ENCODE peak calls at places on chromosomes 7 and 10, in eight cellular contexts. O, B, K, W, N, I, T and L are unnamed samples.
A peak's percentile ranks its signal among the peaks of the same experiment; 100 is the strongest.

GRCh38 chr10:23421397-23421796 is 17.5 kb upstream of the OTUD1 start:
- DNase-seq in O (no peak), B (no peak), K (no peak), W (no peak), N (no peak), I (no peak), T (no peak), L (no peak)

GRCh38 chr10:133082685-133083421 is 4.9 kb upstream of the ADGRA1 start:
- DNase-seq in O (no peak), B (no peak), K (no peak), W (no peak), N (no peak), I (no peak), T (peak; percentile 76), L (no peak)

GRCh38 chr7:157276731-157277562 is 59.9 kb upstream of the DNAJB6 start:
- DNase-seq in O (no peak), B (no peak), K (no peak), W (no peak), N (no peak), I (peak; percentile 51), T (peak; percentile 69), L (no peak)

GRCh38 chr10:68135362-68135761 is 26.1 kb downstream of the MYPN start:
- DNase-seq in O (no peak), B (no peak), K (no peak), W (no peak), N (no peak), I (no peak), T (no peak), L (no peak)

GRCh38 chr7:70881470-70881869 is 250.5 kb upstream of the GALNT17 start:
- DNase-seq in O (no peak), B (no peak), K (no peak), W (no peak), N (no peak), I (peak; percentile 48), T (no peak), L (no peak)

GRCh38 chr10:122746408-122746807 is 46.8 kb upstream of the C10orf120 start:
- DNase-seq in O (no peak), B (no peak), K (no peak), W (no peak), N (no peak), I (no peak), T (no peak), L (no peak)

GRCh38 chr7:38461887-38462286 is 169.3 kb downstream of the AMPH start:
- DNase-seq in O (no peak), B (no peak), K (no peak), W (no peak), N (no peak), I (no peak), T (no peak), L (no peak)

GRCh38 chr7:23894891-23895569 is 185.0 kb downstream of the STK31 start:
- DNase-seq in O (no peak), B (no peak), K (no peak), W (no peak), N (no peak), I (no peak), T (no peak), L (no peak)

DNA sequence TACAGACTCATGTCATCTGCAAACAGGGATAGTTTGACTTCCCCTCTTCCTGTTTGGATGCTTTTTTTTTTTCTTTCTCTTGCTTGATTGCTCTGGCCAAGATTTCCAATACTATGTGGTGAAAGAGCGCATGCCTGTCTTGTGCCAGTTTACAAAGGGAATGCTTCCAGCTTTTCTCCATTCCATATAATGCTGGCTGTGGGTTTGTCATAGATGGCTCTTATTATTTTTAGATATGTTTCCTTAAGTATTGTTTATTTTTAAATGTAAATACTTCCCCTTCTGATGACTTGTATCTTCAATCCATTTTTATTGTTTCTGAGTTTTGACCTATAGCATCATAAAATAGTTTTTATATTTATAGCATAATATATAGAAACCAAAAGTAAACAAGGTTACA is 17.9 kb downstream of the FAM237B start:
- DNase-seq in O (no peak), B (no peak), K (no peak), W (no peak), N (no peak), I (no peak), T (no peak), L (no peak)
- H3K9me3 ChIP-seq in O (no peaks in the 10 kb centered on the region), B (no peaks in the 10 kb centered on the region), K (no peaks in the 10 kb centered on the region), W (no peaks in the 10 kb centered on the region), N (no peaks in the 10 kb centered on the region), I (no peaks in the 10 kb centered on the region), T (no peaks in the 10 kb centered on the region), L (no peaks in the 10 kb centered on the region)

GRCh38 chr7:87878208-87878735 is 2.0 kb downstream of the DBF4 start:
- DNase-seq in O (no peak), B (no peak), K (no peak), W (no peak), N (no peak), I (no peak), T (no peak), L (no peak)

GRCh38 chr7:87876759-87877234 is 504 bp downstream of the DBF4 start:
- DNase-seq in O (peak; percentile 50), B (peak; percentile 61), K (peak; percentile 42), W (no peak), N (no peak), I (peak; percentile 85), T (peak; percentile 82), L (peak; percentile 21)

GRCh38 chr7:87876040-87876758 is at the start of the genes DBF4 and SLC25A40:
- DNase-seq in O (peak; percentile 92), B (peak; percentile 96), K (peak; percentile 95), W (peak; percentile 90), N (peak; percentile 95), I (peak; percentile 98), T (peak; percentile 97), L (peak; percentile 95)

GRCh38 chr7:87875151-87876039 is 765 bp downstream of the SLC25A40 start:
- DNase-seq in O (no peak), B (peak; percentile 24), K (no peak), W (no peak), N (peak; percentile 18), I (no peak), T (no peak), L (peak; percentile 1)

DNA sequence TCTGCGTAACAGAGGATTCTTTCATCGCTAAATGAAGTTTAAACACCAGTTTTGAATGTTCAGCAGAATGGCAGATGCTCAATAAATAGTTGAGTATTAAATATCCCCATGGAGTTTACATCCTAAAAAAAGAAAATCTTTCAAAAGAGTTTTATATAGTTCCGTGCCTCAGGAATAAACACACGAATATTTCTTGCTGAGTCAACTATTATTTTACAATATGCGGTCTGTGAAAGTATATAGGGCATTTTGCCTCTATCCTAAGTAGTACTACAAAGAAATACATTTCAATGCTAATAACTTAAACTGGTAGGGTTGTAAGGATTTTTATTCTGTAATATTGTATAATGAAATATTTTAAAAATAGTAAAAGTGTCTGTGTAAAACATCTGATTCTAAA is 1.3 kb downstream of the DBF4 start:
- DNase-seq in O (no peak), B (no peak), K (no peak), W (no peak), N (no peak), I (no peak), T (no peak), L (no peak)
- H3K27ac ChIP-seq in O (peak overlapping the region; percentile 96), B (peak overlapping the region; percentile 96), K (no peak overlapping the region), W (peak overlapping the region; percentile 76), N (peak overlapping the region; percentile 90), I (peak overlapping the region; percentile 95), T (peak overlapping the region; percentile 96), L (peak overlapping the region; percentile 97)

GRCh38 chr7:74215921-74216320 is 6.1 kb downstream of the LAT2 start:
- DNase-seq in O (no peak), B (no peak), K (no peak), W (no peak), N (no peak), I (no peak), T (no peak), L (no peak)

GRCh38 chr7:74219416-74219815 is 9.6 kb downstream of the LAT2 start:
- DNase-seq in O (no peak), B (no peak), K (no peak), W (no peak), N (no peak), I (no peak), T (no peak), L (no peak)

GRCh38 chr7:74216361-74216761 is 6.6 kb downstream of the LAT2 start:
- DNase-seq in O (no peak), B (no peak), K (no peak), W (no peak), N (no peak), I (no peak), T (no peak), L (no peak)

GRCh38 chr7:74218343-74218698 is 8.5 kb downstream of the LAT2 start:
- DNase-seq in O (no peak), B (no peak), K (no peak), W (no peak), N (no peak), I (no peak), T (no peak), L (no peak)

DNA sequence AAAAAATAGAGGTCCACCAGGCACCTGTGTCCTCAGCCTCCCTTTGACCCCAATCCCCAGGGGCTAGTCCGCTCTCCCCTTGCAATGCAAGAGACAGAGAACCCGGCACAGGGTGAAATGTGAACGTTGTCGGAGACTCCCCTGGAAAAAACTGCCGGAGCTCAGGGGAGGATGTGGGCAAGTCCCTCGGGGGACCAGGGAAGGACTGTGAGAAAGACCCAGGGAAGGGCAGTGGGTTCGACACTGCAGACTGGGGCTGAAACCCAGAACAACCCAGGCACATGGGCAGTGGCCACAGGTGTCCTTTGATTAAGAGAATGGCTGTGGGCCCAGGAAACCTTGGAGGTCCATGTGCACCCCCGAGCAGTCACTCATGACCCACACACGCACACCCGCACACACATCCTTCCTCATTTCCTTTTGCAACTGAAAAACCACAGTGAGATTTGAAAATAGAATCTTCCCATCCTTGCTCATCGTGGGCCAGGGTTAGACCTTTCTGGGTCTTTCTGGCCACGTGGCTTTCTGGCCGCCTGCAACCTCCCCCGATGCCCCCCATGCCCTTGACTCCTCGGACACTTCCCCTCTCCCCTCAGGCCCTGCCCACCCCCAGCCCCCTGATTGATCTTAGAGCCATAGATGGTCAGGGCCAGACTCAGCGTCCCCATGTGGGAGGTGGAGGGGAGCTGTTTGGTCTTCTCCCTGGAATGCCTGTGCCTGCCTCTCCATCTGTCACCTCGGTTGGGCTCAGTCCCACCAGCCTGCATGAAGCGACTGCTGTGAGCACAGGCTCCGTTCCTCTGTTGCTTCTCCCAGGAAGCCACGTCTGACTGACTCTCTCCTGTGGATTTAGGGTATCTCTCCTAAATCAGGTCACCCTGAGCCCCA is 7.9 kb downstream of the LAT2 start:
- DNase-seq in O (no peak), B (no peak), K (no peak), W (no peak), N (no peak), I (no peak), T (no peak), L (no peak)
- H3K4me1 ChIP-seq in O (no peaks in the 10 kb centered on the region), B (no peaks in the 10 kb centered on the region), K (no peaks in the 10 kb centered on the region), W (peaks cover 9% of the 10 kb centered on the region), N (peaks cover 9% of the 10 kb centered on the region), I (no peaks in the 10 kb centered on the region), T (no peaks in the 10 kb centered on the region), L (peaks cover 15% of the 10 kb centered on the region)

DNA sequence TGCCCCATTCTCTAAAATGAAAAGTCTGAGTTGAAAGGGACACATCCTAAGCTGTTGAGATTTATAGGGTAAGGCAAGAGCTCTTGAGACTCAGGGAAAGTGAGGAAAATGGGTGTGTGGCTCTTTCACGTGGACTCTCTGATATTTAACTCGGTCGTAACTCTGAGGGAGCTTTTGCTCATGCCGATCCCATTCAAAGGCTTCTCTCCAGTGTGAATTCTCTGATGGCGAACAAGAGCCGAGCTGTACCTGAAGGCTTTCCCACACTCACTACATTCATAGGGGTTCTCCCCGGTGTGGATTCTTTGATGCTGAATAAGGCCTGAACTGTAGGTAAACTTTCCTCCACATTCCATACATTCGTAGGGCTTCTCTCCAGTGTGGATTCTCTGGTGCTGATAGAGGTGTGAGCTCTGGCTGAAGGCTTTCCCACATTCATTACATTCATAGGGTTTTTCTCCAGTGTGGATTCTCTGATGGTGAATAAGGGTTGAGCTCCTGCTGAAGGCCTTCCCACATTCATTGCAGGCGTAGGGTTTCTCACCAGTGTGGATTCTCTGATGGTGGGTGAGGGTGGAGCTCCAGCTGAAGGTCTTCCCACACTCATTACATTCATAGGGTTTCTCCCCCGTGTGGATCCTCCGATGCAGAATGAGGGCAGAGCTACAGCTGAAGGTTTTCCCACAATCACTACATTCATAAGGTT is 10.4 kb downstream of the ZNF3 start:
- DNase-seq in O (no peak), B (no peak), K (no peak), W (no peak), N (no peak), I (peak; percentile 39), T (no peak), L (no peak)
- H3K9me3 ChIP-seq in O (peaks cover 14% of the 10 kb centered on the region), B (no peaks in the 10 kb centered on the region), K (no peaks in the 10 kb centered on the region), W (peaks cover 20% of the 10 kb centered on the region), N (peaks cover 21% of the 10 kb centered on the region), I (peaks cover 73% of the 10 kb centered on the region), T (peaks cover 19% of the 10 kb centered on the region), L (peaks cover 26% of the 10 kb centered on the region)